ENCODE peak calls at places on chromosomes 12 and 14, in eight cellular contexts. B, N, F, H, R, X, P and J are unnamed samples.

GRCh38 chr12:114993202-114993601 is 309.2 kb upstream of the TBX3 start:
- DNase-seq in B (no peak), N (no peak), F (no peak), H (no peak), R (no peak), X (no peak), P (no peak), J (no peak)

GRCh38 chr12:49548822-49549648 is 10.2 kb downstream of the KCNH3 start:
- DNase-seq in B (no peak), N (peak), F (no peak), H (peak), R (no peak), X (peak), P (no peak), J (peak)

GRCh38 chr14:76761849-76762616 is 765 bp downstream of the VASH1 start:
- DNase-seq in B (no peak), N (no peak), F (peak), H (no peak), R (no peak), X (no peak), P (no peak), J (no peak)

GRCh38 chr12:68305278-68305677 is 26.9 kb downstream of the MDM1 start:
- DNase-seq in B (no peak), N (no peak), F (no peak), H (no peak), R (no peak), X (no peak), P (peak), J (no peak)

GRCh38 chr12:122471324-122472226 is 29.2 kb downstream of the ZCCHC8 start:
- DNase-seq in B (no peak), N (peak), F (no peak), H (no peak), R (peak), X (peak), P (no peak), J (peak)

GRCh38 chr12:46786774-46787173 is 39.0 kb downstream of the SLC38A4 start:
- DNase-seq in B (no peak), N (no peak), F (no peak), H (no peak), R (no peak), X (no peak), P (no peak), J (no peak)

GRCh38 chr12:24555730-24556129 is 393.2 kb downstream of the BCAT1 start:
- DNase-seq in B (no peak), N (no peak), F (no peak), H (no peak), R (no peak), X (no peak), P (no peak), J (no peak)

GRCh38 chr12:94795053-94795452 is 144.7 kb upstream of the TMCC3 start:
- DNase-seq in B (no peak), N (no peak), F (no peak), H (no peak), R (no peak), X (no peak), P (no peak), J (no peak)

GRCh38 chr12:77131977-77132490 is 66.7 kb upstream of the E2F7 start:
- DNase-seq in B (no peak), N (no peak), F (no peak), H (no peak), R (no peak), X (no peak), P (no peak), J (no peak)

GRCh38 chr12:3242199-3242863 is 165.2 kb downstream of the TSPAN9 start:
- DNase-seq in B (no peak), N (no peak), F (no peak), H (peak), R (peak), X (no peak), P (no peak), J (no peak)

GRCh38 chr12:3293446-3294161 is 197.4 kb upstream of the PRMT8 start:
- DNase-seq in B (no peak), N (no peak), F (no peak), H (no peak), R (no peak), X (no peak), P (no peak), J (no peak)

GRCh38 chr14:63713765-63714164 is 14.1 kb downstream of the SGPP1 start:
- DNase-seq in B (no peak), N (no peak), F (no peak), H (no peak), R (no peak), X (no peak), P (no peak), J (no peak)

GRCh38 chr12:100708591-100708990 is 86.0 kb upstream of the ANO4 start:
- DNase-seq in B (no peak), N (no peak), F (no peak), H (no peak), R (no peak), X (no peak), P (no peak), J (no peak)

GRCh38 chr14:73696466-73697390 is 17.5 kb downstream of the PNMA1 start:
- DNase-seq in B (no peak), N (no peak), F (no peak), H (no peak), R (peak), X (no peak), P (peak), J (no peak)

GRCh38 chr14:104795468-104795780 is at the start of gene AKT1:
- DNase-seq in B (no peak), N (peak), F (no peak), H (no peak), R (no peak), X (no peak), P (no peak), J (no peak)

GRCh38 chr14:104794099-104794498 is 1.4 kb downstream of the AKT1 start:
- DNase-seq in B (no peak), N (peak), F (no peak), H (peak), R (peak), X (peak), P (no peak), J (peak)

GRCh38 chr14:104795781-104796681 is 483 bp upstream of the AKT1 start:
- DNase-seq in B (no peak), N (peak), F (no peak), H (peak), R (peak), X (peak), P (no peak), J (peak)

GRCh38 chr14:104793703-104793959 is 1.9 kb downstream of the AKT1 start:
- DNase-seq in B (no peak), N (no peak), F (no peak), H (no peak), R (no peak), X (no peak), P (no peak), J (no peak)

DNA sequence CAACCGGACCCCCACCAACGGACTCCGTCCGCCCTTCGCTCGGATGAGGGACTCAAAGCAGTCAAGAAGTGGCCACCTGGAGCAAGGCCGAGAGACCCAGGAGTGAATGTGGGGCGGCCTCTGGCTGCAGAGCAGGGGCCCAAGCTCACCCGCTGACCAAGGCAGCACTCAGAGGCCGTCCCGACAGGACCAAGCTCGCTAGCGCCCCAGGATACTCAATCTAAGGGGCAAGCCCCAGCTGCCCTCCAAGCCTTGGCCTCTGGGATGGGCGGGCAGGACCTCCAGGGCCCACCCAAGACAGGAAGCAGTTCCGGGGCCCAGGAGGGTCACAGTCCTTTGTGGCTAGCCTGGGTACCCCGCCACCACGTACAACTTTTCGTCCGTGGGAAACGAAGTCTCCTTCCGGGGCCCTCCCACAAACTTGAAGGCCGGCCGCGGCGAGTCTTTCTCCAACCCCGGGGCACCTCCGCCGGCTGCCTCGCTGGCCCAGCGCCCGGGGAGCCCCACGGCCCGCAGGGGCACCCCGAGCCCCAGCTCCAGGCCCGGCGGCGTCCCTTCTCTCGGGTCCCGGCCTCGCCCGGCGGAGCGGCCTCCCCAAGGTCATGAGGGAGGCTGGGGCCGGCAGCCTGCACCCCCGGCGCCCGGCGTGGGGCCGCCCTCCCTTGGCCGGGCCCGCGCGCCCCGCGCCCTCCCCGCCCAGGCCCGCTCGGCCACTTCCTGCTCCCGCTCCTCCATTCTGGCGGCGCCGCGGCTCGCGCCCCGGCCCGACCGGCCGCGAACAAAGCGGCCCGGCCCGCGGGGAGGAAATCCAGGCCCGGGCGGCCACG is 694 bp downstream of the AKT1 start:
- DNase-seq in B (no peak), N (peak), F (no peak), H (peak), R (no peak), X (peak), P (no peak), J (peak)
- TF ChIP-seq EP300 in B (no peak), N (no peak), F (no peak), H (no peak), R (no peak), X (no peak), P (no peak), J (no peak)

DNA sequence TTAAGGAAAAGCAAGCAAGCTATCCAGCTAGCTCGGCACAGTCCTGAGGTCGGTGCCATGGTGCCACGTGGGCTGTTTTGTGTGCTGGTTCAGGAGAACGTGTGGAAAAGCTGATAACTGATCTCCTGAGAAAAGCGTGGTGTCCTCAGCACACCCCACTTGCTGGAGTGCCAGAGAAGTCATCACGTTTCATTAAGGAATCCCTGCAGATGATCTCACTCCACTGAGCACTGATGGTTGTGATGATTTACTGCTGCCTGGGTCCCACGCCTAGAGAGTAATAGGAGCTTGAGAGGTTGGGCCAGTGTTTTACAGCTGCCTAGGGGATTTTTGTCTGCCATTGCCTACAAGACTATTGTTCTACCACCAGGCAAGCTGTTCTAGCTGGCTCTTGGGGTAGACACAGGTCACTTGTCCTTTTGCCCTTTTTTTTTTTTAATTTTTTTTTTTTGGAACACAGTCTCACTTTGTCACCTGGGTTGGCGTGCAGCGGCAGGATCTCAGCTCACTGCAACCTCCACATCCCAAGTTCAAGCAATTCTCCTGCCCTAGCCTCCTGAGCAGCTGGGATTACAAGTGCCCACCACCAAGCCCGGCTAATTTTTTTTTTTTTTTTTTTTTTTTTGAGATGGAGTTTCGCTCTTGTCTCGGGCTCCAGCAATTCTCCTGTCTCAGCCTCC is 42.3 kb upstream of the EVL start:
- DNase-seq in B (peak), N (no peak), F (no peak), H (no peak), R (no peak), X (no peak), P (no peak), J (no peak)
- TF ChIP-seq POLR2AphosphoS5 in B (peak), N (no peak), F (no peak), H (no peak), R (no peak), X (no peak), P (no peak), J (no peak)

GRCh38 chr12:103423061-103423473 is 72.7 kb downstream of the C12orf42 start:
- DNase-seq in B (no peak), N (no peak), F (no peak), H (no peak), R (no peak), X (peak), P (no peak), J (no peak)
- TF ChIP-seq EP300 in B (no peak), N (no peak), F (no peak), H (no peak), R (no peak), X (peak), P (no peak), J (no peak)

GRCh38 chr14:20035938-20036337 is at the start of gene OR4K13:
- DNase-seq in B (no peak), N (no peak), F (no peak), H (no peak), R (no peak), X (no peak), P (no peak), J (no peak)

GRCh38 chr14:20035449-20035848 is 389 bp downstream of the OR4K13 start:
- DNase-seq in B (no peak), N (no peak), F (no peak), H (no peak), R (no peak), X (no peak), P (no peak), J (no peak)

GRCh38 chr14:20031058-20031457 is 4.8 kb downstream of the OR4K13 start:
- DNase-seq in B (no peak), N (no peak), F (no peak), H (no peak), R (no peak), X (no peak), P (no peak), J (no peak)
- TF ChIP-seq POLR2AphosphoS5 in B (no peak), N (no peak), F (no peak), H (no peak), R (no peak), X (no peak), P (no peak), J (no peak)

GRCh38 chr14:53532871-53533270 is 379.7 kb upstream of the DDHD1 start:
- DNase-seq in B (no peak), N (no peak), F (no peak), H (no peak), R (no peak), X (no peak), P (no peak), J (no peak)
- TF ChIP-seq EP300 in B (no peak), N (no peak), F (no peak), H (no peak), R (no peak), X (no peak), P (no peak), J (no peak)

GRCh38 chr12:123971770-123972447 is 722 bp downstream of the CCDC92 start:
- DNase-seq in B (peak), N (peak), F (peak), H (peak), R (peak), X (peak), P (no peak), J (peak)
- TF ChIP-seq POLR2AphosphoS5 in B (peak), N (no peak), F (peak), H (peak), R (no peak), X (no peak), P (no peak), J (no peak)

GRCh38 chr14:52876311-52876710 is 74.5 kb downstream of the FERMT2 start:
- DNase-seq in B (no peak), N (no peak), F (no peak), H (no peak), R (no peak), X (no peak), P (no peak), J (no peak)
- TF ChIP-seq EP300 in B (no peak), N (no peak), F (no peak), H (no peak), R (no peak), X (no peak), P (no peak), J (no peak)